ENCODE peak calls at places on chromosomes 12 and 14, in eight cellular contexts. One of them, this sample, is unnamed.

GRCh38 chr14:90616881-90617280 is 199.3 kb downstream of the TTC7B start:
- DNase-seq in CD4-positive, alpha-beta T cell: no peak
- DNase-seq in mesenteric fat pad: no peak
- DNase-seq in NB4: no peak
- DNase-seq in activated B cell treated with CpG ODN at 0.5 μM for 24 hours: no peak
- DNase-seq in DMS79: no peak
- DNase-seq in posterior cingulate gyrus: no peak
- DNase-seq in MCF 10A: no peak
- DNase-seq in this sample: no peak

GRCh38 chr12:92829683-92830282 is 99.3 kb downstream of the EEA1 start:
- DNase-seq in CD4-positive, alpha-beta T cell: no peak
- DNase-seq in MCF 10A: no peak
- DNase-seq in DMS79: no peak
- DNase-seq in NB4: no peak
- DNase-seq in mesenteric fat pad: no peak
- DNase-seq in activated B cell treated with CpG ODN at 0.5 μM for 24 hours: no peak
- DNase-seq in posterior cingulate gyrus: no peak
- DNase-seq in this sample: no peak

GRCh38 chr12:80756875-80757274 is 40.2 kb downstream of the MYF5 start:
- DNase-seq in CD4-positive, alpha-beta T cell: no peak
- DNase-seq in NB4: no peak
- DNase-seq in activated B cell treated with CpG ODN at 0.5 μM for 24 hours: no peak
- DNase-seq in mesenteric fat pad: no peak
- DNase-seq in MCF 10A: no peak
- DNase-seq in DMS79: no peak
- DNase-seq in posterior cingulate gyrus: no peak
- DNase-seq in this sample: no peak

GRCh38 chr12:97659117-97659880 is 196.7 kb downstream of the RMST start:
- DNase-seq in activated B cell treated with CpG ODN at 0.5 μM for 24 hours: no peak
- DNase-seq in mesenteric fat pad: no peak
- DNase-seq in posterior cingulate gyrus: no peak
- DNase-seq in DMS79: no peak
- DNase-seq in MCF 10A: no peak
- DNase-seq in NB4: no peak
- DNase-seq in CD4-positive, alpha-beta T cell: no peak
- DNase-seq in this sample: no peak

GRCh38 chr12:89949457-89950195 is 241.0 kb upstream of the ATP2B1 start:
- DNase-seq in mesenteric fat pad: no peak
- DNase-seq in activated B cell treated with CpG ODN at 0.5 μM for 24 hours: no peak
- DNase-seq in DMS79: no peak
- DNase-seq in NB4: no peak
- DNase-seq in CD4-positive, alpha-beta T cell: peak; percentile 39
- DNase-seq in MCF 10A: peak; percentile 91
- DNase-seq in posterior cingulate gyrus: no peak
- DNase-seq in this sample: peak; percentile 56

GRCh38 chr12:56161677-56162351 is 3.7 kb downstream of the MYL6 start:
- DNase-seq in DMS79: no peak
- DNase-seq in CD4-positive, alpha-beta T cell: no peak
- DNase-seq in NB4: no peak
- DNase-seq in MCF 10A: no peak
- DNase-seq in mesenteric fat pad: no peak
- DNase-seq in posterior cingulate gyrus: no peak
- DNase-seq in activated B cell treated with CpG ODN at 0.5 μM for 24 hours: no peak
- DNase-seq in this sample: no peak

GRCh38 chr12:3293446-3294161 is 197.4 kb upstream of the PRMT8 start:
- DNase-seq in posterior cingulate gyrus: no peak
- DNase-seq in NB4: peak; percentile 21
- DNase-seq in activated B cell treated with CpG ODN at 0.5 μM for 24 hours: no peak
- DNase-seq in DMS79: peak; percentile 13
- DNase-seq in mesenteric fat pad: no peak
- DNase-seq in CD4-positive, alpha-beta T cell: no peak
- DNase-seq in MCF 10A: no peak
- DNase-seq in this sample: no peak

GRCh38 chr14:41476526-41476925 is 130.2 kb upstream of the LRFN5 start:
- DNase-seq in mesenteric fat pad: no peak
- DNase-seq in activated B cell treated with CpG ODN at 0.5 μM for 24 hours: no peak
- DNase-seq in NB4: no peak
- DNase-seq in DMS79: no peak
- DNase-seq in posterior cingulate gyrus: no peak
- DNase-seq in MCF 10A: peak; percentile 11
- DNase-seq in CD4-positive, alpha-beta T cell: no peak
- DNase-seq in this sample: no peak

GRCh38 chr12:119749666-119750065 is 81.7 kb downstream of the PRKAB1 start:
- DNase-seq in CD4-positive, alpha-beta T cell: no peak
- DNase-seq in MCF 10A: no peak
- DNase-seq in NB4: no peak
- DNase-seq in DMS79: no peak
- DNase-seq in mesenteric fat pad: no peak
- DNase-seq in posterior cingulate gyrus: no peak
- DNase-seq in activated B cell treated with CpG ODN at 0.5 μM for 24 hours: no peak
- DNase-seq in this sample: no peak

GRCh38 chr12:14454098-14454907 is 88.8 kb downstream of the ATF7IP start:
- DNase-seq in CD4-positive, alpha-beta T cell: no peak
- DNase-seq in MCF 10A: peak; percentile 55
- DNase-seq in activated B cell treated with CpG ODN at 0.5 μM for 24 hours: no peak
- DNase-seq in NB4: peak; percentile 51
- DNase-seq in mesenteric fat pad: no peak
- DNase-seq in posterior cingulate gyrus: no peak
- DNase-seq in DMS79: no peak
- DNase-seq in this sample: no peak

GRCh38 chr12:123041042-123041531 is 60.6 kb downstream of the ARL6IP4 start:
- DNase-seq in CD4-positive, alpha-beta T cell: no peak
- DNase-seq in mesenteric fat pad: no peak
- DNase-seq in MCF 10A: no peak
- DNase-seq in NB4: peak; percentile 38
- DNase-seq in activated B cell treated with CpG ODN at 0.5 μM for 24 hours: no peak
- DNase-seq in posterior cingulate gyrus: no peak
- DNase-seq in DMS79: no peak
- DNase-seq in this sample: no peak

GRCh38 chr12:89707992-89708792 is 446 bp downstream of the ATP2B1 start:
- DNase-seq in CD4-positive, alpha-beta T cell: peak; percentile 20
- DNase-seq in posterior cingulate gyrus: peak; percentile 16
- DNase-seq in mesenteric fat pad: peak; percentile 90
- DNase-seq in activated B cell treated with CpG ODN at 0.5 μM for 24 hours: peak; percentile 58
- DNase-seq in DMS79: no peak
- DNase-seq in MCF 10A: peak; percentile 29
- DNase-seq in NB4: peak; percentile 64
- DNase-seq in this sample: no peak

GRCh38 chr14:34355584-34356266 is 106.3 kb downstream of the SPTSSA start:
- DNase-seq in posterior cingulate gyrus: peak; percentile 11
- DNase-seq in MCF 10A: peak; percentile 67
- DNase-seq in activated B cell treated with CpG ODN at 0.5 μM for 24 hours: no peak
- DNase-seq in NB4: peak; percentile 29
- DNase-seq in mesenteric fat pad: no peak
- DNase-seq in DMS79: no peak
- DNase-seq in CD4-positive, alpha-beta T cell: no peak
- DNase-seq in this sample: no peak

GRCh38 chr12:18502422-18502821 is 235.4 kb downstream of the PLCZ1 start:
- DNase-seq in mesenteric fat pad: no peak
- DNase-seq in activated B cell treated with CpG ODN at 0.5 μM for 24 hours: no peak
- DNase-seq in MCF 10A: no peak
- DNase-seq in CD4-positive, alpha-beta T cell: no peak
- DNase-seq in NB4: no peak
- DNase-seq in posterior cingulate gyrus: no peak
- DNase-seq in DMS79: no peak
- DNase-seq in this sample: no peak

GRCh38 chr14:38384746-38385145 is 128.9 kb upstream of the CLEC14A start:
- DNase-seq in mesenteric fat pad: no peak
- DNase-seq in CD4-positive, alpha-beta T cell: no peak
- DNase-seq in DMS79: no peak
- DNase-seq in posterior cingulate gyrus: no peak
- DNase-seq in NB4: no peak
- DNase-seq in activated B cell treated with CpG ODN at 0.5 μM for 24 hours: no peak
- DNase-seq in MCF 10A: no peak
- DNase-seq in this sample: no peak

GRCh38 chr12:124769166-124769530 is 94.5 kb downstream of the SCARB1 start:
- DNase-seq in NB4: no peak
- DNase-seq in mesenteric fat pad: no peak
- DNase-seq in CD4-positive, alpha-beta T cell: no peak
- DNase-seq in posterior cingulate gyrus: no peak
- DNase-seq in activated B cell treated with CpG ODN at 0.5 μM for 24 hours: no peak
- DNase-seq in DMS79: no peak
- DNase-seq in MCF 10A: no peak
- DNase-seq in this sample: no peak

GRCh38 chr12:95942106-95942531 is 295 bp downstream of the CCDC38 start:
- DNase-seq in mesenteric fat pad: no peak
- DNase-seq in CD4-positive, alpha-beta T cell: no peak
- DNase-seq in DMS79: no peak
- DNase-seq in NB4: peak; percentile 43
- DNase-seq in MCF 10A: no peak
- DNase-seq in posterior cingulate gyrus: no peak
- DNase-seq in activated B cell treated with CpG ODN at 0.5 μM for 24 hours: no peak
- DNase-seq in this sample: no peak

GRCh38 chr14:96502621-96503251 is 554 bp downstream of the PAPOLA start:
- DNase-seq in posterior cingulate gyrus: peak; percentile 24
- DNase-seq in DMS79: peak; percentile 52
- DNase-seq in mesenteric fat pad: peak; percentile 92
- DNase-seq in activated B cell treated with CpG ODN at 0.5 μM for 24 hours: no peak
- DNase-seq in CD4-positive, alpha-beta T cell: peak; percentile 4
- DNase-seq in MCF 10A: peak; percentile 43
- DNase-seq in NB4: peak; percentile 85
- DNase-seq in this sample: no peak

GRCh38 chr12:94290353-94290752 is 142.0 kb downstream of the PLXNC1 start:
- DNase-seq in CD4-positive, alpha-beta T cell: no peak
- DNase-seq in activated B cell treated with CpG ODN at 0.5 μM for 24 hours: no peak
- DNase-seq in posterior cingulate gyrus: no peak
- DNase-seq in NB4: no peak
- DNase-seq in MCF 10A: no peak
- DNase-seq in mesenteric fat pad: no peak
- DNase-seq in DMS79: peak; percentile 40
- DNase-seq in this sample: no peak

GRCh38 chr12:113135178-113136127 is at the start of gene RASAL1:
- DNase-seq in MCF 10A: peak; percentile 52
- DNase-seq in activated B cell treated with CpG ODN at 0.5 μM for 24 hours: peak; percentile 64
- DNase-seq in mesenteric fat pad: no peak
- DNase-seq in CD4-positive, alpha-beta T cell: peak; percentile 72
- DNase-seq in posterior cingulate gyrus: peak; percentile 61
- DNase-seq in DMS79: peak; percentile 71
- DNase-seq in NB4: peak; percentile 47
- DNase-seq in this sample: peak; percentile 56

GRCh38 chr12:128259556-128260070 is 7.4 kb upstream of the TMEM132C start:
- DNase-seq in DMS79: peak; percentile 57
- DNase-seq in CD4-positive, alpha-beta T cell: no peak
- DNase-seq in NB4: peak; percentile 53
- DNase-seq in MCF 10A: no peak
- DNase-seq in activated B cell treated with CpG ODN at 0.5 μM for 24 hours: no peak
- DNase-seq in posterior cingulate gyrus: peak; percentile 64
- DNase-seq in mesenteric fat pad: no peak
- DNase-seq in this sample: no peak

GRCh38 chr12:94873368-94874085 is 130.0 kb downstream of the NDUFA12 start:
- DNase-seq in MCF 10A: no peak
- DNase-seq in NB4: peak; percentile 65
- DNase-seq in DMS79: no peak
- DNase-seq in mesenteric fat pad: no peak
- DNase-seq in activated B cell treated with CpG ODN at 0.5 μM for 24 hours: peak; percentile 44
- DNase-seq in posterior cingulate gyrus: no peak
- DNase-seq in CD4-positive, alpha-beta T cell: no peak
- DNase-seq in this sample: no peak

This sample was measured in CD8-positive, alpha-beta T cell.